ENCODE peak calls at places on chromosomes 16 and 17, in four cellular contexts. L, O, J and Z are unnamed samples.

GRCh38 chr16:31117384-31118222 is at the start of gene KAT8:
- DNase-seq in L (peak), O (peak), J (peak), Z (peak)

GRCh38 chr16:22348296-22348695 is 26.1 kb downstream of the CDR2 start:
- DNase-seq in L (no peak), O (no peak), J (no peak), Z (no peak)

GRCh38 chr16:49023095-49023494 is 258.5 kb downstream of the CBLN1 start:
- DNase-seq in L (no peak), O (no peak), J (no peak), Z (no peak)

GRCh38 chr17:7745748-7746470 is 28.4 kb downstream of the DNAH2 start:
- DNase-seq in L (no peak), O (no peak), J (peak), Z (peak)

GRCh38 chr17:3916825-3917224 is 560 bp upstream of the P2RX1 start:
- DNase-seq in L (no peak), O (no peak), J (no peak), Z (no peak)

GRCh38 chr16:88067530-88068411 is 116.5 kb downstream of the BANP start:
- DNase-seq in L (no peak), O (peak), J (no peak), Z (no peak)

GRCh38 chr17:56142781-56143180 is 10.5 kb upstream of the ANKFN1 start:
- DNase-seq in L (no peak), O (no peak), J (no peak), Z (no peak)

GRCh38 chr17:72119963-72120877 is 600 bp upstream of the SOX9 start:
- DNase-seq in L (no peak), O (peak), J (no peak), Z (peak)

GRCh38 chr17:7404737-7405412 is 978 bp upstream of the TMEM256 start:
- DNase-seq in L (peak), O (peak), J (peak), Z (peak)

GRCh38 chr16:30335598-30336474 is 19.3 kb downstream of the CD2BP2 start:
- DNase-seq in L (peak), O (no peak), J (no peak), Z (no peak)

GRCh38 chr17:48486557-48486956 is 44.3 kb downstream of the HOXB1 start:
- DNase-seq in L (no peak), O (no peak), J (no peak), Z (no peak)

GRCh38 chr17:3157218-3157617 is 29.9 kb upstream of the OR1G1 start:
- DNase-seq in L (no peak), O (no peak), J (no peak), Z (no peak)

GRCh38 chr17:41968676-41969075 is 2.1 kb downstream of the CNP start:
- DNase-seq in L (no peak), O (no peak), J (no peak), Z (no peak)

GRCh38 chr17:77778636-77779524 is 179.6 kb upstream of the TNRC6C start:
- DNase-seq in L (peak), O (peak), J (no peak), Z (peak)

GRCh38 chr17:73474370-73474988 is 162.7 kb upstream of the CDC42EP4 start:
- DNase-seq in L (peak), O (peak), J (peak), Z (peak)

GRCh38 chr17:67629963-67630320 is 87.8 kb upstream of the NOL11 start:
- DNase-seq in L (no peak), O (no peak), J (no peak), Z (no peak)

GRCh38 chr17:77892469-77893143 is 65.9 kb upstream of the TNRC6C start:
- DNase-seq in L (peak), O (peak), J (no peak), Z (no peak)

GRCh38 chr17:82051776-82052637 is at the start of the genes GPS1 and RFNG:
- DNase-seq in L (peak), O (peak), J (peak), Z (peak)

GRCh38 chr17:37742114-37742761 is 2.6 kb downstream of the HNF1B start:
- DNase-seq in L (no peak), O (no peak), J (no peak), Z (no peak)

GRCh38 chr16:56637814-56638750 is at the start of gene MT1A:
- DNase-seq in L (peak), O (peak), J (peak), Z (peak)

GRCh38 chr16:69406780-69407331 is 17.6 kb upstream of the CYB5B start:
- DNase-seq in L (peak), O (no peak), J (no peak), Z (no peak)

GRCh38 chr17:66123163-66123562 is 68.8 kb downstream of the CEP112 start:
- DNase-seq in L (no peak), O (no peak), J (no peak), Z (no peak)

GRCh38 chr16:85900031-85900792 is 1.2 kb downstream of the IRF8 start:
- DNase-seq in L (no peak), O (no peak), J (no peak), Z (no peak)

GRCh38 chr16:77993586-77993985 is 28.8 kb upstream of the CLEC3A start:
- DNase-seq in L (no peak), O (no peak), J (peak), Z (no peak)

GRCh38 chr17:37697331-37697730 is 47.5 kb downstream of the HNF1B start:
- DNase-seq in L (no peak), O (no peak), J (no peak), Z (no peak)

GRCh38 chr17:61254894-61255293 is 144.7 kb upstream of the TBX2 start:
- DNase-seq in L (no peak), O (no peak), J (no peak), Z (no peak)